ENCODE peak calls at places on chromosomes 3 and 15, in seven cellular contexts. N is NCI-H510A treated with DMSO at 0.1 percent for 48 hours, T is HFFc6, K is activated T-helper 1 cell treated with Interleukin-2 at 50 U/mL for 16 hours, Q is HS-5, P is progenitor cell of endocrine pancreas, S is HCT116. F is an unnamed sample.

GRCh38 chr15:90031231-90031791 is 30.2 kb downstream of the ZNF710 start:
- DNase-seq in T (peak; percentile 32), P (no peak), S (no peak), K (no peak), N (no peak), Q (no peak), F (no peak)

GRCh38 chr3:139764936-139765335 is 87.2 kb upstream of the NMNAT3 start:
- DNase-seq in N (no peak), K (no peak), P (no peak), S (no peak), Q (peak; percentile 24), T (peak; percentile 7), F (no peak)

GRCh38 chr15:97904196-97904572 is 56.3 kb upstream of the ARRDC4 start:
- DNase-seq in P (peak; percentile 69), K (no peak), N (no peak), S (peak; percentile 41), Q (no peak), T (peak; percentile 76), F (peak; percentile 77)

GRCh38 chr15:64527263-64527984 is 67.0 kb downstream of the ZNF609 start:
- DNase-seq in N (no peak), P (no peak), Q (peak; percentile 46), S (no peak), K (no peak), T (peak; percentile 68), F (no peak)

GRCh38 chr15:24748812-24749439 is 73.4 kb downstream of the NPAP1 start:
- DNase-seq in P (no peak), N (no peak), Q (no peak), S (no peak), T (no peak), K (no peak), F (no peak)

GRCh38 chr15:78949461-78949860 is 4.6 kb upstream of the CTSH start:
- DNase-seq in K (no peak), Q (no peak), S (no peak), T (no peak), P (no peak), N (no peak), F (no peak)

GRCh38 chr3:108018552-108018951 is 72.3 kb downstream of the CD47 start:
- DNase-seq in S (no peak), N (no peak), Q (no peak), P (no peak), K (no peak), T (no peak), F (no peak)

GRCh38 chr3:43796041-43796596 is 105.4 kb downstream of the ABHD5 start:
- DNase-seq in K (no peak), N (no peak), S (no peak), Q (peak; percentile 43), T (peak; percentile 12), P (no peak), F (no peak)

GRCh38 chr3:25585361-25586166 is 79.1 kb downstream of the TOP2B start:
- DNase-seq in S (no peak), N (no peak), Q (no peak), P (no peak), K (no peak), T (no peak), F (no peak)

GRCh38 chr15:77060560-77060959 is 10.3 kb downstream of the TSPAN3 start:
- DNase-seq in K (no peak), T (peak; percentile 25), P (no peak), N (no peak), Q (no peak), S (no peak), F (no peak)

GRCh38 chr3:67605377-67605776 is 49.0 kb downstream of the SUCLG2 start:
- DNase-seq in T (peak; percentile 74), Q (peak; percentile 43), K (no peak), N (no peak), P (no peak), S (no peak), F (no peak)

GRCh38 chr3:192409203-192409837 is 318.0 kb downstream of the FGF12 start:
- DNase-seq in T (no peak), N (no peak), P (peak; percentile 51), K (no peak), Q (no peak), S (no peak), F (peak; percentile 79)

GRCh38 chr3:145972851-145973250 is 188.1 kb downstream of the PLOD2 start:
- DNase-seq in S (no peak), Q (no peak), K (no peak), P (no peak), N (no peak), T (no peak), F (no peak)

GRCh38 chr3:9951962-9952805 is at the start of gene PRRT3:
- DNase-seq in T (no peak), K (peak; percentile 33), N (peak; percentile 45), S (no peak), Q (no peak), P (no peak), F (peak; percentile 42)

GRCh38 chr15:39115379-39116057 is 465.4 kb upstream of the THBS1 start:
- DNase-seq in P (no peak), Q (no peak), N (no peak), S (no peak), T (peak; percentile 83), K (no peak), F (no peak)

GRCh38 chr3:47009225-47010049 is 30.0 kb downstream of the NBEAL2 start:
- DNase-seq in S (no peak), K (peak; percentile 50), T (peak; percentile 81), N (peak; percentile 87), Q (no peak), P (peak; percentile 85), F (peak; percentile 88)

GRCh38 chr3:30664884-30665283 is 58.5 kb downstream of the TGFBR2 start:
- DNase-seq in N (no peak), Q (no peak), K (no peak), P (no peak), T (no peak), S (no peak), F (no peak)

GRCh38 chr3:8938021-8938420 is 25.3 kb downstream of the RAD18 start:
- DNase-seq in T (peak; percentile 58), Q (peak; percentile 29), K (no peak), N (no peak), S (peak; percentile 23), P (no peak), F (no peak)

GRCh38 chr3:56835626-56836025 is 33.9 kb upstream of the ARHGEF3 start:
- DNase-seq in T (peak; percentile 33), N (no peak), K (no peak), Q (no peak), P (no peak), S (no peak), F (no peak)

GRCh38 chr3:128683957-128684356 is 33.3 kb upstream of the RPN1 start:
- DNase-seq in Q (no peak), S (no peak), K (no peak), N (no peak), T (no peak), P (no peak), F (no peak)

GRCh38 chr3:95438274-95438673 is 1375.4 kb downstream of the NSUN3 start:
- DNase-seq in P (no peak), Q (no peak), N (no peak), K (no peak), S (no peak), T (no peak), F (no peak)

GRCh38 chr15:28082891-28083688 is 16.0 kb downstream of the OCA2 start:
- DNase-seq in N (no peak), P (no peak), T (no peak), K (no peak), S (no peak), Q (no peak), F (no peak)

GRCh38 chr15:39792025-39792893 is 9.6 kb upstream of the FSIP1 start:
- DNase-seq in P (no peak), Q (no peak), T (no peak), K (no peak), N (no peak), S (no peak), F (no peak)

GRCh38 chr3:53269888-53270880 is 14.4 kb upstream of the TKT start:
- DNase-seq in K (no peak), P (peak; percentile 45), S (peak; percentile 96), N (peak; percentile 68), Q (peak; percentile 58), T (peak; percentile 100), F (peak; percentile 90)

GRCh38 chr3:82643948-82644347 is 882.5 kb upstream of the GBE1 start:
- DNase-seq in T (no peak), N (no peak), K (no peak), S (no peak), Q (no peak), P (no peak), F (peak; percentile 12)